ENCODE peak calls at places on chromosome 1, in seven cellular contexts. H is fibroblast of lung, Z is left lobe of liver, T is AG04450, I is HFFc6, N is NCI-H345, W is brain pericyte. R is an unnamed sample.

GRCh38 chr1:187638733-187639132 is 810.0 kb downstream of the PLA2G4A start:
- DNase-seq in Z (no peak), N (no peak), W (no peak), I (no peak), H (no peak), T (no peak), R (no peak)

GRCh38 chr1:61975621-61976020 is 219.0 kb upstream of the L1TD1 start:
- DNase-seq in W (no peak), I (no peak), H (no peak), N (no peak), Z (no peak), T (no peak), R (no peak)

GRCh38 chr1:27726173-27726793 is 522 bp downstream of the FAM76A start:
- DNase-seq in H (peak), I (peak), W (no peak), N (peak), T (no peak), Z (peak), R (no peak)

GRCh38 chr1:3821934-3822307 is 25.6 kb upstream of the LRRC47 start:
- DNase-seq in N (no peak), H (no peak), W (no peak), T (no peak), Z (no peak), I (no peak), R (no peak)

GRCh38 chr1:92784051-92784638 is 763 bp downstream of the EVI5 start:
- DNase-seq in W (peak), N (no peak), I (peak), Z (no peak), H (peak), T (no peak), R (no peak)

GRCh38 chr1:26530540-26530897 is 958 bp downstream of the RPS6KA1 start:
- DNase-seq in I (no peak), T (no peak), N (no peak), H (no peak), W (no peak), Z (no peak), R (no peak)

GRCh38 chr1:119762953-119763352 is 5.8 kb downstream of the HMGCS2 start:
- DNase-seq in N (no peak), I (no peak), Z (no peak), W (no peak), T (no peak), H (no peak), R (no peak)

GRCh38 chr1:176517484-176517883 is 54.5 kb downstream of the PAPPA2 start:
- DNase-seq in I (no peak), N (no peak), W (no peak), H (peak), Z (no peak), T (no peak), R (peak)

GRCh38 chr1:214678386-214678785 is 75.4 kb downstream of the CENPF start:
- DNase-seq in N (no peak), Z (no peak), T (no peak), W (no peak), I (no peak), H (peak), R (no peak)

GRCh38 chr1:19831441-19831840 is 16.4 kb upstream of the RNF186 start:
- DNase-seq in T (no peak), W (no peak), H (no peak), I (no peak), Z (no peak), N (no peak), R (no peak)

GRCh38 chr1:198726455-198726854 is 87.6 kb downstream of the PTPRC start:
- DNase-seq in H (peak), W (no peak), N (no peak), I (peak), Z (no peak), T (peak), R (no peak)

GRCh38 chr1:234585333-234586055 is 24.5 kb downstream of the IRF2BP2 start:
- DNase-seq in H (peak), Z (no peak), W (no peak), T (no peak), N (no peak), I (no peak), R (no peak)

GRCh38 chr1:223201967-223202366 is 58.9 kb upstream of the TLR5 start:
- DNase-seq in Z (peak), N (peak), H (no peak), T (no peak), W (no peak), I (no peak), R (no peak)

GRCh38 chr1:63807063-63807462 is 33.2 kb downstream of the ROR1 start:
- DNase-seq in H (no peak), W (no peak), T (no peak), N (no peak), Z (no peak), I (no peak), R (no peak)

GRCh38 chr1:200671235-200671786 is 1.6 kb upstream of the DDX59 start:
- DNase-seq in W (no peak), I (no peak), T (no peak), Z (no peak), N (no peak), H (no peak), R (no peak)

GRCh38 chr1:246139745-246140182 is 367.3 kb downstream of the SMYD3 start:
- DNase-seq in Z (no peak), H (peak), T (peak), I (peak), N (no peak), W (no peak), R (peak)

GRCh38 chr1:29515188-29515955 is 279.1 kb downstream of the PTPRU start:
- DNase-seq in I (no peak), H (no peak), W (no peak), N (no peak), T (no peak), Z (peak), R (no peak)

GRCh38 chr1:193311226-193311948 is 125.0 kb upstream of the B3GALT2 start:
- DNase-seq in I (no peak), Z (no peak), H (no peak), N (peak), T (no peak), W (no peak), R (no peak)

GRCh38 chr1:94408104-94408503 is 10.1 kb upstream of the ABCD3 start:
- DNase-seq in H (no peak), T (no peak), Z (no peak), N (no peak), W (no peak), I (no peak), R (no peak)

GRCh38 chr1:16618719-16619118 is 5.4 kb upstream of the NBPF1 start:
- DNase-seq in T (no peak), H (no peak), N (no peak), Z (peak), I (no peak), W (no peak), R (no peak)

GRCh38 chr1:170530972-170531757 is 801 bp upstream of the GORAB start:
- DNase-seq in T (no peak), I (no peak), H (no peak), N (no peak), Z (no peak), W (no peak), R (no peak)

GRCh38 chr1:1361982-1362423 is 3.6 kb upstream of the MXRA8 start:
- DNase-seq in W (peak), Z (peak), T (peak), N (no peak), H (peak), I (peak), R (peak)

GRCh38 chr1:228294717-228295116 is 86.9 kb downstream of the OBSCN start:
- DNase-seq in I (no peak), N (no peak), W (no peak), T (no peak), Z (no peak), H (no peak), R (no peak)

GRCh38 chr1:18109756-18110597 is 2.4 kb downstream of the IGSF21 start:
- DNase-seq in I (no peak), H (peak), N (peak), W (no peak), T (no peak), Z (no peak), R (no peak)

GRCh38 chr1:36885537-36886441 is 148.5 kb downstream of the GRIK3 start:
- DNase-seq in Z (no peak), N (no peak), H (no peak), T (no peak), W (no peak), I (no peak), R (no peak)

GRCh38 chr1:56578664-56578962 is 750 bp downstream of the PLPP3 start:
- DNase-seq in N (no peak), H (no peak), W (no peak), I (no peak), T (no peak), Z (no peak), R (no peak)

GRCh38 chr1:246165826-246166709 is 341.0 kb downstream of the SMYD3 start:
- DNase-seq in N (peak), W (no peak), T (no peak), H (no peak), Z (no peak), I (no peak), R (no peak)

GRCh38 chr1:222109836-222110235 is 367.9 kb upstream of the DUSP10 start:
- DNase-seq in T (no peak), I (peak), N (no peak), W (no peak), H (no peak), Z (no peak), R (no peak)

GRCh38 chr1:26132128-26132824 is 20.7 kb downstream of the PDIK1L start:
- DNase-seq in N (no peak), H (no peak), Z (peak), W (no peak), T (no peak), I (no peak), R (no peak)

GRCh38 chr1:194830387-194830786 is 1644.0 kb upstream of the B3GALT2 start:
- DNase-seq in I (no peak), N (no peak), W (no peak), Z (no peak), T (no peak), H (no peak), R (no peak)

GRCh38 chr1:94927405-94928175 is 680 bp upstream of the CNN3 start:
- DNase-seq in Z (peak), W (peak), I (peak), T (no peak), N (peak), H (peak), R (no peak)

GRCh38 chr1:234322979-234323378 is 50.3 kb upstream of the COA6 start:
- DNase-seq in N (no peak), W (no peak), I (no peak), H (peak), Z (no peak), T (no peak), R (no peak)

GRCh38 chr1:25645641-25646400 is 29.2 kb downstream of the MAN1C1 start:
- DNase-seq in N (no peak), T (no peak), H (no peak), I (no peak), W (no peak), Z (peak), R (no peak)